ENCODE peak calls at places on chromosomes 3 and 15, in seven cellular contexts. Q, O, R, T, H, C and G are unnamed samples.

GRCh38 chr3:179348325-179349013 is 960 bp downstream of the MFN1 start:
- DNase-seq in R (no peak), T (no peak), Q (peak; percentile 35), C (peak; percentile 3), H (no peak), O (no peak), G (no peak)

GRCh38 chr15:75573001-75573400 is 6.1 kb downstream of the PTPN9 start:
- DNase-seq in R (no peak), T (no peak), O (no peak), H (no peak), Q (peak; percentile 7), C (no peak), G (no peak)

GRCh38 chr3:177208746-177209145 is 11.5 kb upstream of the TBL1XR1 start:
- DNase-seq in R (no peak), T (no peak), H (no peak), Q (no peak), O (no peak), C (no peak), G (no peak)

GRCh38 chr15:41568350-41569017 is 9.5 kb downstream of the TYRO3 start:
- DNase-seq in Q (peak; percentile 8), T (no peak), H (no peak), R (no peak), O (no peak), C (peak; percentile 95), G (no peak)

GRCh38 chr15:66236806-66237205 is 16.7 kb downstream of the MEGF11 start:
- DNase-seq in C (no peak), O (no peak), R (no peak), H (no peak), Q (no peak), T (no peak), G (no peak)

GRCh38 chr3:119304201-119304713 is 10.1 kb downstream of the ARHGAP31 start:
- DNase-seq in C (peak; percentile 23), O (no peak), R (no peak), T (no peak), H (no peak), Q (no peak), G (no peak)

GRCh38 chr15:97993310-97993738 is 32.8 kb downstream of the ARRDC4 start:
- DNase-seq in Q (peak; percentile 96), T (no peak), C (no peak), H (no peak), O (no peak), R (no peak), G (no peak)

GRCh38 chr15:52348056-52348745 is 52.6 kb upstream of the MYO5C start:
- DNase-seq in C (no peak), T (no peak), Q (no peak), H (no peak), R (no peak), O (no peak), G (no peak)

GRCh38 chr15:78709263-78709882 is 68.4 kb upstream of the CHRNB4 start:
- DNase-seq in H (peak; percentile 84), T (peak; percentile 38), Q (peak; percentile 81), C (peak; percentile 85), R (peak; percentile 75), O (no peak), G (no peak)

GRCh38 chr15:88802250-88802990 is 816 bp upstream of the ACAN start:
- DNase-seq in R (no peak), Q (no peak), O (no peak), T (no peak), C (no peak), H (no peak), G (no peak)

GRCh38 chr3:129992781-129993180 is 18.3 kb downstream of the TRH start:
- DNase-seq in Q (no peak), O (no peak), R (no peak), C (peak; percentile 64), H (no peak), T (no peak), G (no peak)

GRCh38 chr3:13158441-13158840 is 85.2 kb upstream of the IQSEC1 start:
- DNase-seq in H (no peak), Q (no peak), C (no peak), T (no peak), O (no peak), R (no peak), G (no peak)

GRCh38 chr3:115615001-115615447 is 8.3 kb upstream of the GAP43 start:
- DNase-seq in R (no peak), Q (no peak), T (no peak), H (no peak), C (peak; percentile 15), O (no peak), G (no peak)

GRCh38 chr3:484302-484701 is 287.7 kb downstream of the CHL1 start:
- DNase-seq in R (no peak), C (no peak), Q (no peak), H (no peak), O (no peak), T (no peak), G (no peak)

GRCh38 chr15:91032919-91033803 is 10.8 kb upstream of the VPS33B start:
- DNase-seq in T (peak; percentile 45), R (peak; percentile 43), C (peak; percentile 81), O (no peak), H (peak; percentile 75), Q (peak; percentile 65), G (no peak)